ENCODE peak calls at places on chromosomes 12 and 14, in five cellular contexts. Q, W, I, T and Z are unnamed samples.

GRCh38 chr12:113075137-113075683 is 18.7 kb downstream of the DTX1 start:
- ATAC-seq in Q (peak), W (no peak), I (no peak), T (no peak), Z (peak)

GRCh38 chr12:53174881-53175491 is 5.5 kb upstream of the ZNF740 start:
- ATAC-seq in Q (peak), W (no peak), I (no peak), T (no peak), Z (peak)

GRCh38 chr12:9123741-9124140 is 8.0 kb upstream of the A2M start:
- ATAC-seq in Q (no peak), W (no peak), I (no peak), T (no peak), Z (no peak)

GRCh38 chr14:23457587-23458445 is 11.7 kb upstream of the NGDN start:
- ATAC-seq in Q (peak), W (no peak), I (no peak), T (no peak), Z (no peak)

GRCh38 chr12:124392991-124393790 is 98.3 kb downstream of the RFLNA start:
- ATAC-seq in Q (peak), W (peak), I (peak), T (no peak), Z (no peak)

GRCh38 chr14:68325267-68325807 is 467.5 kb downstream of the ZFP36L1 start:
- ATAC-seq in Q (peak), W (no peak), I (no peak), T (no peak), Z (no peak)

GRCh38 chr12:132972374-132972773 is 13.8 kb upstream of the ZNF26 start:
- ATAC-seq in Q (no peak), W (no peak), I (no peak), T (no peak), Z (no peak)

GRCh38 chr14:100740931-100741330 is 14.2 kb downstream of the DLK1 start:
- ATAC-seq in Q (no peak), W (no peak), I (no peak), T (no peak), Z (no peak)

GRCh38 chr12:82650627-82651337 is 35.9 kb upstream of the TMTC2 start:
- ATAC-seq in Q (peak), W (peak), I (peak), T (peak), Z (peak)

GRCh38 chr12:75953312-75953906 is 78.2 kb downstream of the PHLDA1 start:
- ATAC-seq in Q (peak), W (peak), I (peak), T (no peak), Z (peak)

GRCh38 chr12:617304-617915 is 45.8 kb downstream of the NINJ2 start:
- ATAC-seq in Q (peak), W (peak), I (peak), T (no peak), Z (no peak)

GRCh38 chr12:50258167-50258551 is 25.2 kb downstream of the LIMA1 start:
- ATAC-seq in Q (peak), W (peak), I (peak), T (no peak), Z (peak)

GRCh38 chr14:77457115-77457521 is 283 bp downstream of the VIPAS39 start:
- ATAC-seq in Q (peak), W (no peak), I (no peak), T (peak), Z (peak)

GRCh38 chr14:71107921-71108320 is 200.7 kb downstream of the PCNX1 start:
- ATAC-seq in Q (no peak), W (no peak), I (no peak), T (no peak), Z (no peak)

GRCh38 chr12:27333311-27334009 is 824 bp downstream of the BMAL2 start:
- ATAC-seq in Q (peak), W (peak), I (peak), T (peak), Z (peak)

GRCh38 chr12:109753054-109753401 is 39.4 kb downstream of the FAM222A start:
- ATAC-seq in Q (no peak), W (no peak), I (no peak), T (no peak), Z (no peak)

GRCh38 chr12:49019435-49020317 is 1.1 kb upstream of the PRKAG1 start:
- ATAC-seq in Q (no peak), W (no peak), I (peak), T (no peak), Z (no peak)

GRCh38 chr14:74596747-74597456 is 15.1 kb downstream of the LTBP2 start:
- ATAC-seq in Q (peak), W (no peak), I (peak), T (no peak), Z (no peak)

GRCh38 chr12:9052610-9053009 is 63.1 kb downstream of the A2M start:
- ATAC-seq in Q (no peak), W (no peak), I (no peak), T (no peak), Z (no peak)

GRCh38 chr12:101793401-101793800 is 37.4 kb downstream of the GNPTAB start:
- ATAC-seq in Q (no peak), W (no peak), I (no peak), T (peak), Z (no peak)

GRCh38 chr12:55929306-55929791 is 1.6 kb upstream of the DGKA start:
- ATAC-seq in Q (peak), W (no peak), I (no peak), T (peak), Z (no peak)

GRCh38 chr12:118835911-118836310 is 145.4 kb upstream of the SRRM4 start:
- ATAC-seq in Q (no peak), W (no peak), I (no peak), T (no peak), Z (no peak)